ENCODE peak calls at places on chromosomes 1 and 21, in eight cellular contexts. One of them, this sample, is unnamed.

GRCh38 chr1:59499273-59499955 is 202.5 kb downstream of the FGGY start:
- DNase-seq in T-helper 9 cell: no peak
- DNase-seq in iris pigment epithelial cell: peak
- DNase-seq in activated CD4-positive, alpha-beta T cell treated with anti-CD3 and anti-CD28 coated beads for 1 hour: no peak
- DNase-seq in NCI-H2081: no peak
- DNase-seq in AG04450: no peak
- DNase-seq in right cardiac atrium: no peak
- DNase-seq in GF-D8: no peak
- DNase-seq in this sample: no peak

GRCh38 chr1:77948841-77949424 is 29.9 kb downstream of the FUBP1 start:
- DNase-seq in T-helper 9 cell: no peak
- DNase-seq in iris pigment epithelial cell: peak
- DNase-seq in activated CD4-positive, alpha-beta T cell treated with anti-CD3 and anti-CD28 coated beads for 1 hour: no peak
- DNase-seq in NCI-H2081: peak
- DNase-seq in AG04450: no peak
- DNase-seq in right cardiac atrium: no peak
- DNase-seq in GF-D8: no peak
- DNase-seq in this sample: no peak

GRCh38 chr1:33997127-33998047 is 133.5 kb downstream of the HMGB4 start:
- DNase-seq in T-helper 9 cell: no peak
- DNase-seq in iris pigment epithelial cell: no peak
- DNase-seq in activated CD4-positive, alpha-beta T cell treated with anti-CD3 and anti-CD28 coated beads for 1 hour: no peak
- DNase-seq in NCI-H2081: no peak
- DNase-seq in AG04450: no peak
- DNase-seq in right cardiac atrium: no peak
- DNase-seq in GF-D8: no peak
- DNase-seq in this sample: no peak

GRCh38 chr1:160741597-160742348 is 2.7 kb downstream of the SLAMF7 start:
- DNase-seq in T-helper 9 cell: no peak
- DNase-seq in iris pigment epithelial cell: no peak
- DNase-seq in activated CD4-positive, alpha-beta T cell treated with anti-CD3 and anti-CD28 coated beads for 1 hour: no peak
- DNase-seq in NCI-H2081: no peak
- DNase-seq in AG04450: no peak
- DNase-seq in right cardiac atrium: no peak
- DNase-seq in GF-D8: no peak
- DNase-seq in this sample: no peak

GRCh38 chr1:101200513-101200912 is 36.3 kb upstream of the S1PR1 start:
- DNase-seq in T-helper 9 cell: no peak
- DNase-seq in iris pigment epithelial cell: peak
- DNase-seq in activated CD4-positive, alpha-beta T cell treated with anti-CD3 and anti-CD28 coated beads for 1 hour: no peak
- DNase-seq in NCI-H2081: no peak
- DNase-seq in AG04450: peak
- DNase-seq in right cardiac atrium: no peak
- DNase-seq in GF-D8: no peak
- DNase-seq in this sample: no peak

GRCh38 chr1:112926858-112927257 is 29.1 kb downstream of the SLC16A1 start:
- DNase-seq in T-helper 9 cell: no peak
- DNase-seq in iris pigment epithelial cell: no peak
- DNase-seq in activated CD4-positive, alpha-beta T cell treated with anti-CD3 and anti-CD28 coated beads for 1 hour: no peak
- DNase-seq in NCI-H2081: no peak
- DNase-seq in AG04450: no peak
- DNase-seq in right cardiac atrium: no peak
- DNase-seq in GF-D8: no peak
- DNase-seq in this sample: no peak

GRCh38 chr21:33761104-33762036 is 119.1 kb downstream of the ITSN1 start:
- DNase-seq in T-helper 9 cell: no peak
- DNase-seq in iris pigment epithelial cell: peak
- DNase-seq in activated CD4-positive, alpha-beta T cell treated with anti-CD3 and anti-CD28 coated beads for 1 hour: no peak
- DNase-seq in NCI-H2081: no peak
- DNase-seq in AG04450: peak
- DNase-seq in right cardiac atrium: peak
- DNase-seq in GF-D8: no peak
- DNase-seq in this sample: peak

GRCh38 chr1:14804626-14805025 is 206.1 kb downstream of the KAZN start:
- DNase-seq in T-helper 9 cell: no peak
- DNase-seq in iris pigment epithelial cell: no peak
- DNase-seq in activated CD4-positive, alpha-beta T cell treated with anti-CD3 and anti-CD28 coated beads for 1 hour: no peak
- DNase-seq in NCI-H2081: no peak
- DNase-seq in AG04450: no peak
- DNase-seq in right cardiac atrium: no peak
- DNase-seq in GF-D8: no peak
- DNase-seq in this sample: peak

GRCh38 chr21:43712268-43712942 is 6.5 kb upstream of the PDXK start:
- DNase-seq in T-helper 9 cell: no peak
- DNase-seq in iris pigment epithelial cell: peak
- DNase-seq in activated CD4-positive, alpha-beta T cell treated with anti-CD3 and anti-CD28 coated beads for 1 hour: no peak
- DNase-seq in NCI-H2081: peak
- DNase-seq in AG04450: no peak
- DNase-seq in right cardiac atrium: peak
- DNase-seq in GF-D8: no peak
- DNase-seq in this sample: no peak

GRCh38 chr1:220748091-220748934 is at the start of gene MTARC2:
- DNase-seq in T-helper 9 cell: no peak
- DNase-seq in iris pigment epithelial cell: peak
- DNase-seq in activated CD4-positive, alpha-beta T cell treated with anti-CD3 and anti-CD28 coated beads for 1 hour: no peak
- DNase-seq in NCI-H2081: peak
- DNase-seq in AG04450: peak
- DNase-seq in right cardiac atrium: peak
- DNase-seq in GF-D8: no peak
- DNase-seq in this sample: no peak

GRCh38 chr1:167671727-167672511 is 41.9 kb downstream of the RCSD1 start:
- DNase-seq in T-helper 9 cell: no peak
- DNase-seq in iris pigment epithelial cell: peak
- DNase-seq in activated CD4-positive, alpha-beta T cell treated with anti-CD3 and anti-CD28 coated beads for 1 hour: no peak
- DNase-seq in NCI-H2081: no peak
- DNase-seq in AG04450: no peak
- DNase-seq in right cardiac atrium: no peak
- DNase-seq in GF-D8: peak
- DNase-seq in this sample: no peak

GRCh38 chr1:1582970-1583666 is 8.5 kb upstream of the SSU72 start:
- DNase-seq in T-helper 9 cell: no peak
- DNase-seq in iris pigment epithelial cell: no peak
- DNase-seq in activated CD4-positive, alpha-beta T cell treated with anti-CD3 and anti-CD28 coated beads for 1 hour: no peak
- DNase-seq in NCI-H2081: no peak
- DNase-seq in AG04450: no peak
- DNase-seq in right cardiac atrium: peak
- DNase-seq in GF-D8: no peak
- DNase-seq in this sample: peak

GRCh38 chr1:231778009-231778719 is 151.6 kb downstream of the DISC1 start:
- DNase-seq in T-helper 9 cell: no peak
- DNase-seq in iris pigment epithelial cell: peak
- DNase-seq in activated CD4-positive, alpha-beta T cell treated with anti-CD3 and anti-CD28 coated beads for 1 hour: no peak
- DNase-seq in NCI-H2081: no peak
- DNase-seq in AG04450: no peak
- DNase-seq in right cardiac atrium: peak
- DNase-seq in GF-D8: no peak
- DNase-seq in this sample: peak

GRCh38 chr21:36747815-36748381 is 49.0 kb downstream of the SIM2 start:
- DNase-seq in T-helper 9 cell: no peak
- DNase-seq in iris pigment epithelial cell: peak
- DNase-seq in activated CD4-positive, alpha-beta T cell treated with anti-CD3 and anti-CD28 coated beads for 1 hour: no peak
- DNase-seq in NCI-H2081: no peak
- DNase-seq in AG04450: no peak
- DNase-seq in right cardiac atrium: peak
- DNase-seq in GF-D8: no peak
- DNase-seq in this sample: peak

GRCh38 chr1:47440849-47441170 is 3.0 kb downstream of the FOXD2 start:
- DNase-seq in T-helper 9 cell: no peak
- DNase-seq in iris pigment epithelial cell: no peak
- DNase-seq in activated CD4-positive, alpha-beta T cell treated with anti-CD3 and anti-CD28 coated beads for 1 hour: no peak
- DNase-seq in NCI-H2081: no peak
- DNase-seq in AG04450: no peak
- DNase-seq in right cardiac atrium: no peak
- DNase-seq in GF-D8: no peak
- DNase-seq in this sample: peak

GRCh38 chr1:45623972-45624371 is at the start of gene CCDC17:
- DNase-seq in T-helper 9 cell: no peak
- DNase-seq in iris pigment epithelial cell: no peak
- DNase-seq in activated CD4-positive, alpha-beta T cell treated with anti-CD3 and anti-CD28 coated beads for 1 hour: no peak
- DNase-seq in NCI-H2081: no peak
- DNase-seq in AG04450: no peak
- DNase-seq in right cardiac atrium: no peak
- DNase-seq in GF-D8: no peak
- DNase-seq in this sample: no peak

GRCh38 chr1:245098924-245099323 is 55.9 kb upstream of the KIF26B start:
- DNase-seq in T-helper 9 cell: no peak
- DNase-seq in iris pigment epithelial cell: no peak
- DNase-seq in activated CD4-positive, alpha-beta T cell treated with anti-CD3 and anti-CD28 coated beads for 1 hour: no peak
- DNase-seq in NCI-H2081: no peak
- DNase-seq in AG04450: no peak
- DNase-seq in right cardiac atrium: no peak
- DNase-seq in GF-D8: no peak
- DNase-seq in this sample: no peak

GRCh38 chr1:230725256-230726012 is 11.5 kb upstream of the AGT start:
- DNase-seq in T-helper 9 cell: no peak
- DNase-seq in iris pigment epithelial cell: no peak
- DNase-seq in activated CD4-positive, alpha-beta T cell treated with anti-CD3 and anti-CD28 coated beads for 1 hour: no peak
- DNase-seq in NCI-H2081: no peak
- DNase-seq in AG04450: no peak
- DNase-seq in right cardiac atrium: peak
- DNase-seq in GF-D8: no peak
- DNase-seq in this sample: no peak

GRCh38 chr1:69221492-69221990 is 346.2 kb upstream of the LRRC7 start:
- DNase-seq in T-helper 9 cell: no peak
- DNase-seq in iris pigment epithelial cell: no peak
- DNase-seq in activated CD4-positive, alpha-beta T cell treated with anti-CD3 and anti-CD28 coated beads for 1 hour: no peak
- DNase-seq in NCI-H2081: peak
- DNase-seq in AG04450: no peak
- DNase-seq in right cardiac atrium: no peak
- DNase-seq in GF-D8: no peak
- DNase-seq in this sample: no peak

GRCh38 chr1:3656450-3657095 is 4.3 kb downstream of the TP73 start:
- DNase-seq in T-helper 9 cell: no peak
- DNase-seq in iris pigment epithelial cell: no peak
- DNase-seq in activated CD4-positive, alpha-beta T cell treated with anti-CD3 and anti-CD28 coated beads for 1 hour: no peak
- DNase-seq in NCI-H2081: peak
- DNase-seq in AG04450: no peak
- DNase-seq in right cardiac atrium: no peak
- DNase-seq in GF-D8: no peak
- DNase-seq in this sample: no peak

GRCh38 chr1:3060112-3060511 is 8.9 kb upstream of the PRDM16 start:
- DNase-seq in T-helper 9 cell: no peak
- DNase-seq in iris pigment epithelial cell: no peak
- DNase-seq in activated CD4-positive, alpha-beta T cell treated with anti-CD3 and anti-CD28 coated beads for 1 hour: no peak
- DNase-seq in NCI-H2081: no peak
- DNase-seq in AG04450: no peak
- DNase-seq in right cardiac atrium: no peak
- DNase-seq in GF-D8: no peak
- DNase-seq in this sample: no peak

GRCh38 chr21:16640297-16641027 is 872.4 kb upstream of the CXADR start:
- DNase-seq in T-helper 9 cell: no peak
- DNase-seq in iris pigment epithelial cell: no peak
- DNase-seq in activated CD4-positive, alpha-beta T cell treated with anti-CD3 and anti-CD28 coated beads for 1 hour: no peak
- DNase-seq in NCI-H2081: no peak
- DNase-seq in AG04450: no peak
- DNase-seq in right cardiac atrium: no peak
- DNase-seq in GF-D8: no peak
- DNase-seq in this sample: no peak

GRCh38 chr1:118049981-118050380 is 120.4 kb downstream of the WDR3 start:
- DNase-seq in T-helper 9 cell: no peak
- DNase-seq in iris pigment epithelial cell: no peak
- DNase-seq in activated CD4-positive, alpha-beta T cell treated with anti-CD3 and anti-CD28 coated beads for 1 hour: no peak
- DNase-seq in NCI-H2081: no peak
- DNase-seq in AG04450: no peak
- DNase-seq in right cardiac atrium: no peak
- DNase-seq in GF-D8: no peak
- DNase-seq in this sample: peak

GRCh38 chr1:217315346-217315745 is 315.5 kb downstream of the GPATCH2 start:
- DNase-seq in T-helper 9 cell: no peak
- DNase-seq in iris pigment epithelial cell: peak
- DNase-seq in activated CD4-positive, alpha-beta T cell treated with anti-CD3 and anti-CD28 coated beads for 1 hour: no peak
- DNase-seq in NCI-H2081: no peak
- DNase-seq in AG04450: no peak
- DNase-seq in right cardiac atrium: no peak
- DNase-seq in GF-D8: no peak
- DNase-seq in this sample: no peak

GRCh38 chr1:56934400-56935080 is 31.3 kb downstream of the C8B start:
- DNase-seq in T-helper 9 cell: no peak
- DNase-seq in iris pigment epithelial cell: no peak
- DNase-seq in activated CD4-positive, alpha-beta T cell treated with anti-CD3 and anti-CD28 coated beads for 1 hour: no peak
- DNase-seq in NCI-H2081: no peak
- DNase-seq in AG04450: no peak
- DNase-seq in right cardiac atrium: no peak
- DNase-seq in GF-D8: no peak
- DNase-seq in this sample: no peak

This sample was measured in RPMI8226.